ENCODE peak calls at places on chromosomes 11 and 22, in four cellular contexts. Q, L, P and X are unnamed samples.

GRCh38 chr11:72760543-72761400 is 8.6 kb upstream of the ARAP1 start:
- DNase-seq in Q (peak; percentile 35), L (no peak), P (no peak), X (no peak)

GRCh38 chr22:28951969-28952521 is 68.7 kb downstream of the ZNRF3 start:
- DNase-seq in Q (peak; percentile 47), L (no peak), P (no peak), X (no peak)

GRCh38 chr11:102760355-102761035 is 19.9 kb downstream of the MMP10 start:
- DNase-seq in Q (peak; percentile 83), L (no peak), P (no peak), X (no peak)

GRCh38 chr11:46414899-46415298 is 23.3 kb upstream of the CHRM4 start:
- DNase-seq in Q (no peak), L (no peak), P (no peak), X (no peak)

GRCh38 chr11:117819096-117820040 is 5.2 kb downstream of the FXYD2 start:
- DNase-seq in Q (peak; percentile 85), L (peak; percentile 54), P (no peak), X (peak; percentile 84)

GRCh38 chr11:19320764-19321163 is 80.0 kb upstream of the E2F8 start:
- DNase-seq in Q (no peak), L (no peak), P (no peak), X (no peak)

GRCh38 chr11:117643606-117644300 is 153.3 kb downstream of the DSCAML1 start:
- DNase-seq in Q (no peak), L (no peak), P (no peak), X (no peak)

GRCh38 chr11:14308114-14308896 is 50.7 kb downstream of the RRAS2 start:
- DNase-seq in Q (peak; percentile 65), L (no peak), P (no peak), X (no peak)

GRCh38 chr11:117944554-117944953 is 15.4 kb upstream of the TMPRSS13 start:
- DNase-seq in Q (no peak), L (no peak), P (no peak), X (no peak)

GRCh38 chr22:29037340-29037932 is 24.2 kb downstream of the C22orf31 start:
- DNase-seq in Q (no peak), L (no peak), P (no peak), X (no peak)

GRCh38 chr11:2186669-2187266 is 15.2 kb upstream of the TH start:
- DNase-seq in Q (peak; percentile 30), L (no peak), P (no peak), X (peak; percentile 59)

GRCh38 chr22:49997932-49998717 is 14.4 kb downstream of the IL17REL start:
- DNase-seq in Q (no peak), L (no peak), P (no peak), X (no peak)

GRCh38 chr11:118170231-118170630 is 6.2 kb downstream of the SCN2B start:
- DNase-seq in Q (no peak), L (no peak), P (no peak), X (no peak)

GRCh38 chr11:40029406-40029805 is 1430.0 kb downstream of the LRRC4C start:
- DNase-seq in Q (no peak), L (no peak), P (no peak), X (no peak)

GRCh38 chr22:44281706-44282637 is 30.8 kb downstream of the SHISAL1 start:
- DNase-seq in Q (no peak), L (no peak), P (no peak), X (no peak)

GRCh38 chr11:10388096-10388495 is 67.0 kb upstream of the AMPD3 start:
- DNase-seq in Q (no peak), L (no peak), P (no peak), X (no peak)

GRCh38 chr11:28257761-28258160 is 149.6 kb downstream of the METTL15 start:
- DNase-seq in Q (no peak), L (no peak), P (no peak), X (no peak)

GRCh38 chr11:108221981-108222685 is at the start of gene NPAT:
- DNase-seq in Q (no peak), L (no peak), P (peak; percentile 35), X (peak; percentile 11)

GRCh38 chr22:38347181-38347943 is 30.1 kb upstream of the CSNK1E start:
- DNase-seq in Q (no peak), L (no peak), P (no peak), X (no peak)

GRCh38 chr11:1074244-1075221 is at the start of gene MUC2:
- DNase-seq in Q (no peak), L (no peak), P (no peak), X (no peak)

GRCh38 chr11:32538804-32539203 is 44.8 kb upstream of the EIF3M start:
- DNase-seq in Q (no peak), L (no peak), P (no peak), X (no peak)

DNA sequence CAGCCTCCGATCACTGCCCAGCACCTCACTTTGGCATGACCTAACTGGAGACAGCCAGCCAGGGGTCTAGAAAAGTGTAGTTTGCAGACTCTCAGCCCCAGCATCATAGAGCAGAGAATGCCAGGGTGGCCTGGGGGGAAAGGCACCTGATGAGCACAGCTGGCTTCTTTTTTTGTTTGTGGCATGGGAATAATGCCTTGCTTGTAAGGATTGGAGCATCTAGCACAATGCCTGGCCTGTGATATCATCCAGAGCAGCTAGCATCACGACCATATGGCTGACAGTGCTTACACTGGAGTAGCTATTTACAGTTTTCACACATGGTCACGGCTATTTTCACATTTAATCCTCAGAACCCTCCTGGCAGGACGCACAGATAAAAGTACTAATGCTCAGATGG is 594.8 kb upstream of the B3GAT1 start:
- DNase-seq in Q (no peak), L (no peak), P (no peak), X (no peak)
- H3K9me3 ChIP-seq in Q (no peaks in the 10 kb centered on the region), L (no peaks in the 10 kb centered on the region), P (no peaks in the 10 kb centered on the region), X (no peaks in the 10 kb centered on the region)

DNA sequence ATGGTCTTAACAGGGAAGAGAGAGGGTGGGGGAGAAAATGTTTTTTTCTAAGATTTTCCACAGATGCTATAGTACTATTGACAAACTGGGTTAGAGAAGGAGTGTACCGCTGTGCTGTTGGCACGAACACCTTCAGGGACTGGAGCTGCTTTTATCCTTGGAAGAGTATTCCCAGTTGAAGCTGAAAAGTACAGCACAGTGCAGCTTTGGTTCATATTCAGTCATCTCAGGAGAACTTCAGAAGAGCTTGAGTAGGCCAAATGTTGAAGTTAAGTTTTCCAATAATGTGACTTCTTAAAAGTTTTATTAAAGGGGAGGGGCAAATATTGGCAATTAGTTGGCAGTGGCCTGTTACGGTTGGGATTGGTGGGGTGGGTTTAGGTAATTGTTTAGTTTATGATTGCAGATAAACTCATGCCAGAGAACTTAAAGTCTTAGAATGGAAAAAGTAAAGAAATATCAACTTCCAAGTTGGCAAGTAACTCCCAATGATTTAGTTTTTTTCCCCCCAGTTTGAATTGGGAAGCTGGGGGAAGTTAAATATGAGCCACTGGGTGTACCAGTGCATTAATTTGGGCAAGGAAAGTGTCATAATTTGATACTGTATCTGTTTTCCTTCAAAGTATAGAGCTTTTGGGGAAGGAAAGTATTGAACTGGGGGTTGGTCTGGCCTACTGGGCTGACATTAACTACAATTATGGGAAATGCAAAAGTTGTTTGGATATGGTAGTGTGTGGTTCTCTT is 2.9 kb downstream of the MALAT1 start:
- DNase-seq in Q (peak; percentile 73), L (no peak), P (no peak), X (no peak)
- H3K4me1 ChIP-seq in Q (peaks cover 20% of the 10 kb centered on the region), L (peaks cover 5% of the 10 kb centered on the region), P (peaks cover 31% of the 10 kb centered on the region), X (no peaks in the 10 kb centered on the region)

GRCh38 chr11:119889728-119890280 is 160.8 kb upstream of the NECTIN1 start:
- DNase-seq in Q (no peak), L (no peak), P (no peak), X (no peak)

GRCh38 chr11:119894916-119895315 is 165.9 kb upstream of the NECTIN1 start:
- DNase-seq in Q (no peak), L (no peak), P (no peak), X (no peak)

GRCh38 chr11:119890466-119890865 is 161.5 kb upstream of the NECTIN1 start:
- DNase-seq in Q (no peak), L (no peak), P (no peak), X (no peak)

GRCh38 chr11:119891392-119891791 is 162.4 kb upstream of the NECTIN1 start:
- DNase-seq in Q (no peak), L (no peak), P (no peak), X (no peak)

DNA sequence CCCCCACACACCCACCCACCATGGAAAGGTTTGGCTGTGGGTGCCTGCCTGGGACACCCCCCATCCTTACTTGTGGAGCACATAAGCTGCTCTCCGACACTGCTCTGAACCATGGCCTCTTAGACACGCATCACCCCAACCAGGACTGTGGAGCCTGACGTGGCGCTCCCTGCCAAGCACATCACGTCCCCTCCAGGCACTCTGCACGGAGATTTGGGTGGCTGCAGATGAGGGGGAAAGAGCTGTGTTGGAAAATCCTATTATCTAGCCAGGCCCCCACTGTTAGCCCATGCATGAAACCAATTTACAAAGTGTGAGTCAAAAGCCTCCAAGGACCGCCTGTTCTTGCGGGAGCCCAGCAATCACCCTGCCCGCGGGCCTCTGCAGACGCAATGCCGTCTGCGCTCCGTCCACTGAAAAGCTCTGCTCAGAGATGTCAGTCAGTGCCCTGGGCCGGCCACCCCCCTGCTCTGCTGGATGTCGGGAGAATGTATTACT is 163.4 kb upstream of the NECTIN1 start:
- DNase-seq in Q (no peak), L (no peak), P (no peak), X (no peak)
- H3K4me3 ChIP-seq in Q (no peak overlapping the region), L (no peak overlapping the region), P (no peak overlapping the region), X (no peak overlapping the region)

DNA sequence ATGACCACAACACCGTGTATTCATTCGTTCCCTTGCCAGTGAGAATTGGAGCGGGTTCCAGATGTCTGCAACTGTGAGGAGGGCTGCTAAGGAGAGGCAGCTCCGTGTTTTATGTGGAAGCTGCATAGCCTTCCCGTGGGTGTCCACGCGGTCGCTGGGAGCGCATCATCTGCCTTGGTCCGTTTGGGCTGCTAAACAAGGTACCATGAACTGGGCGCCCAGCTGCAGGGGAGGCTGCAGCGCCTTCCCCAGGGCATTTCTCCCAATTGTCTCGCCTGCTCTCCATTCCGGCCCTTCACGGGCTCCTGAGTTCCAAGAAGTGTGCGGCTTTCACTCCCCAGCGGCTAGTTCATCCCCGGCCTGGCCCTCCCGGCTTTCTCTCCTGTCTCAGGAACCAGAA is 1446.4 kb downstream of the TBC1D22A start:
- DNase-seq in Q (no peak), L (no peak), P (no peak), X (no peak)
- H3K9me3 ChIP-seq in Q (no peaks in the 10 kb centered on the region), L (no peaks in the 10 kb centered on the region), P (no peaks in the 10 kb centered on the region), X (no peaks in the 10 kb centered on the region)

GRCh38 chr11:82906931-82907330 is 5.4 kb downstream of the DDIAS start:
- DNase-seq in Q (no peak), L (no peak), P (no peak), X (no peak)
- H3K4me1 ChIP-seq in Q (no peaks in the 10 kb centered on the region), L (peaks cover 3% of the 10 kb centered on the region), P (peaks cover 12% of the 10 kb centered on the region), X (no peaks in the 10 kb centered on the region)

GRCh38 chr22:24507742-24508141 is 12.6 kb downstream of the UPB1 start:
- DNase-seq in Q (no peak), L (peak; percentile 58), P (no peak), X (peak; percentile 40)
- H3K4me3 ChIP-seq in Q (no peak overlapping the region), L (peak overlapping the region; percentile 6), P (no peak overlapping the region), X (no peak overlapping the region)

GRCh38 chr22:47534150-47535133 is 772.0 kb downstream of the TBC1D22A start:
- DNase-seq in Q (no peak), L (no peak), P (no peak), X (no peak)
- H3K9me3 ChIP-seq in Q (peaks cover 4% of the 10 kb centered on the region), L (peaks cover 74% of the 10 kb centered on the region), P (no peaks in the 10 kb centered on the region), X (no peaks in the 10 kb centered on the region)